ENCODE peak calls at places on chromosome 4, in eight cellular contexts. B is ecto neural progenitor cell, T is nephron progenitor cell, W is germinal center, F is Right ventricle myocardium superior, L is pons, D is T-helper 2 cell, H is globus pallidus. R is an unnamed sample.

GRCh38 chr4:17332483-17332882 is 179.4 kb downstream of the QDPR start:
- DNase-seq in H (no peak), T (no peak), B (no peak), F (no peak), W (no peak), L (no peak), D (no peak), R (no peak)

GRCh38 chr4:53596901-53597300 is 5.6 kb upstream of the LNX1 start:
- DNase-seq in L (no peak), F (no peak), B (no peak), T (no peak), H (no peak), W (no peak), D (no peak), R (no peak)

GRCh38 chr4:1216869-1217294 is 32.0 kb downstream of the CTBP1 start:
- DNase-seq in W (peak), L (peak), B (no peak), D (peak), T (no peak), H (no peak), F (peak), R (no peak)

GRCh38 chr4:132737344-132737743 is 411.8 kb upstream of the PCDH10 start:
- DNase-seq in B (peak), T (peak), L (no peak), H (no peak), W (no peak), D (no peak), F (no peak), R (no peak)

GRCh38 chr4:102825261-102826071 is 1.9 kb downstream of the UBE2D3 start:
- DNase-seq in F (no peak), L (peak), D (peak), H (peak), W (peak), B (no peak), T (peak), R (no peak)

GRCh38 chr4:146916479-146917076 is 29.1 kb downstream of the TTC29 start:
- DNase-seq in T (peak), H (peak), W (peak), F (no peak), D (no peak), L (peak), B (no peak), R (no peak)

GRCh38 chr4:16597829-16598228 is 300.6 kb downstream of the LDB2 start:
- DNase-seq in F (no peak), H (no peak), B (no peak), T (no peak), W (no peak), D (no peak), L (no peak), R (no peak)

GRCh38 chr4:102308032-102308799 is 37.1 kb downstream of the SLC39A8 start:
- DNase-seq in F (no peak), T (no peak), B (no peak), D (no peak), W (no peak), H (no peak), L (no peak), R (no peak)

GRCh38 chr4:2763511-2763967 is 7.4 kb upstream of the TNIP2 start:
- DNase-seq in H (no peak), T (no peak), B (no peak), D (no peak), L (no peak), F (peak), W (no peak), R (no peak)

GRCh38 chr4:4542824-4543485 is 1.1 kb upstream of the STX18 start:
- DNase-seq in H (no peak), T (peak), L (no peak), F (no peak), B (no peak), W (no peak), D (no peak), R (no peak)

GRCh38 chr4:119525771-119526712 is 102.6 kb downstream of the PDE5A start:
- DNase-seq in B (no peak), H (no peak), T (no peak), L (no peak), W (no peak), D (no peak), F (no peak), R (no peak)

GRCh38 chr4:3480528-3481112 is 17.5 kb downstream of the DOK7 start:
- DNase-seq in D (peak), B (peak), W (peak), L (peak), T (peak), H (peak), F (peak), R (peak)

GRCh38 chr4:36290641-36291040 is 9.2 kb downstream of the DTHD1 start:
- DNase-seq in F (no peak), H (no peak), L (no peak), D (no peak), B (no peak), T (no peak), W (no peak), R (no peak)

GRCh38 chr4:82388405-82388804 is 14.6 kb upstream of the HNRNPD start:
- DNase-seq in W (no peak), F (no peak), L (no peak), D (no peak), H (no peak), B (no peak), T (no peak), R (no peak)

GRCh38 chr4:94548571-94548970 is 96.8 kb downstream of the PDLIM5 start:
- DNase-seq in D (no peak), H (no peak), T (no peak), F (no peak), L (no peak), W (no peak), B (no peak), R (no peak)

GRCh38 chr4:163493643-163494359 is 689 bp upstream of the TMA16 start:
- DNase-seq in F (peak), W (peak), H (peak), L (peak), D (no peak), T (no peak), B (no peak), R (no peak)

GRCh38 chr4:176350671-176351070 is 30.9 kb downstream of the SPCS3 start:
- DNase-seq in B (no peak), L (peak), T (no peak), W (no peak), H (peak), D (no peak), F (no peak), R (no peak)

GRCh38 chr4:151114986-151115385 is 15.6 kb downstream of the RPS3A start:
- DNase-seq in T (no peak), L (no peak), H (no peak), F (no peak), W (no peak), D (no peak), B (no peak), R (no peak)

R was measured in osteocyte.